ENCODE peak calls at places on chromosomes 13 and 19, in five cellular contexts. I is hepatic stellate cell, S is HTR-8/SVneo, F is NCI-H2081, J is uterus. P is an unnamed sample.
A peak's percentile ranks its signal among the peaks of the same experiment; 100 is the strongest.

GRCh38 chr13:76791290-76791664 is 94.9 kb downstream of the KCTD12 start:
- DNase-seq in I (no peak), F (no peak), J (no peak), S (no peak), P (no peak)

GRCh38 chr19:1062387-1063029 is 4.5 kb upstream of the ARHGAP45 start:
- DNase-seq in I (no peak), S (no peak), F (no peak), J (no peak), P (no peak)

GRCh38 chr13:59303433-59303832 is 860.3 kb downstream of the DIAPH3 start:
- DNase-seq in F (no peak), S (no peak), J (no peak), I (no peak), P (no peak)

GRCh38 chr13:77375554-77375953 is 48.7 kb upstream of the MYCBP2 start:
- DNase-seq in I (no peak), J (no peak), F (no peak), S (no peak), P (no peak)

GRCh38 chr19:47239610-47240296 is 8.8 kb upstream of the BBC3 start:
- DNase-seq in F (peak; percentile 89), S (peak; percentile 76), I (peak; percentile 63), J (peak; percentile 57), P (no peak)

GRCh38 chr13:44337581-44337980 is 36.0 kb upstream of the SERP2 start:
- DNase-seq in S (no peak), J (no peak), F (no peak), I (no peak), P (no peak)

GRCh38 chr19:575527-576506 is 3.4 kb downstream of the BSG start:
- DNase-seq in I (peak; percentile 65), J (peak; percentile 47), F (no peak), S (peak; percentile 46), P (no peak)

GRCh38 chr13:111853766-111854165 is 213.2 kb upstream of the SOX1 start:
- DNase-seq in I (no peak), J (no peak), F (peak; percentile 96), S (no peak), P (no peak)

P was measured in pulmonary artery endothelial cell.